ENCODE peak calls at places on chromosome 7, in nine cellular contexts. K is fibroblast of lung; Q is suprapubic skin; G is spleen; C is transverse colon; N is psoas muscle; H is iPS DF 6.9; B is CD4-positive, alpha-beta T cell; D is endothelial cell of umbilical vein. L is an unnamed sample.

GRCh38 chr7:2968176-2968575 is 75.5 kb downstream of the CARD11 start:
- DNase-seq in K (no peak), Q (peak; percentile 15), G (peak; percentile 51), C (no peak), N (no peak), H (no peak), B (no peak), D (no peak), L (no peak)

GRCh38 chr7:131173148-131173890 is 154.4 kb upstream of the MKLN1 start:
- DNase-seq in K (no peak), Q (no peak), G (no peak), C (no peak), N (no peak), H (no peak), B (no peak), D (no peak), L (no peak)

GRCh38 chr7:156063241-156063810 is 251.1 kb upstream of the SHH start:
- DNase-seq in K (no peak), Q (no peak), G (no peak), C (no peak), N (no peak), H (no peak), B (no peak), D (no peak), L (no peak)

GRCh38 chr7:151780626-151781025 is 96.3 kb downstream of the PRKAG2 start:
- DNase-seq in K (no peak), Q (no peak), G (peak; percentile 35), C (no peak), N (no peak), H (no peak), B (no peak), D (peak; percentile 65), L (no peak)

GRCh38 chr7:81181066-81181465 is 262.2 kb upstream of the SEMA3C start:
- DNase-seq in K (no peak), Q (no peak), G (no peak), C (no peak), N (no peak), H (no peak), B (no peak), D (no peak), L (no peak)

GRCh38 chr7:65387893-65388292 is 14.2 kb downstream of the ZNF92 start:
- DNase-seq in K (no peak), Q (no peak), G (no peak), C (no peak), N (no peak), H (no peak), B (no peak), D (no peak), L (no peak)

GRCh38 chr7:45677311-45677900 is 103.2 kb downstream of the ADCY1 start:
- DNase-seq in K (no peak), Q (no peak), G (peak; percentile 35), C (no peak), N (peak; percentile 10), H (no peak), B (no peak), D (no peak), L (no peak)

GRCh38 chr7:4650471-4651047 is 31.5 kb upstream of the FOXK1 start:
- DNase-seq in K (peak; percentile 52), Q (no peak), G (no peak), C (no peak), N (peak; percentile 57), H (no peak), B (no peak), D (no peak), L (peak; percentile 63)

GRCh38 chr7:151876112-151876898 is 610 bp downstream of the PRKAG2 start:
- DNase-seq in K (peak; percentile 21), Q (peak; percentile 93), G (peak; percentile 93), C (peak; percentile 86), N (peak; percentile 91), H (no peak), B (peak; percentile 72), D (peak; percentile 37), L (peak; percentile 82)

GRCh38 chr7:87218941-87219544 is 489 bp downstream of the TMEM243 start:
- DNase-seq in K (peak; percentile 54), Q (peak; percentile 84), G (peak; percentile 89), C (peak; percentile 59), N (peak; percentile 80), H (no peak), B (peak; percentile 16), D (no peak), L (peak; percentile 82)

DNA sequence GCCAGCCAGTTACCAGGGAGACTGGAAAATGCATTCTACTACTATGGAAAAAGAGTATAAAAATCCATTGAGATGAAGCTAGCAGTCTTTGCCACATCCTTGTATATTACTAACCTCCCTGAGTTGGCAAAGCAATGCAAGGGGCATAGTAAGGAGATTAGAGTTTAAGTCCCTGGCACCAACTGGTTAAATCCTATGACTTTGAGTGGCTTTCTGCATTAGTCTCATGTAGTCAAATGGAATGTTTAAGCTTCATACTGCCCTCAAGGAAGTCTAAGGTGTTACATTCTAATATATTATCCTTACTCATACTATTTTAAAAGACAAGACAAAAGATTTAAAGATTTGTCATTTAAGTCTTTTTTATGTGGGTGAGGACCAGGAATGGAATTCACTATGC is 110.1 kb downstream of the INHBA start:
- DNase-seq in K (no peak), Q (no peak), G (no peak), C (no peak), N (no peak), H (no peak), B (no peak), D (no peak), L (no peak)
- H3K27ac ChIP-seq in K (no peak overlapping the region), Q (no peak overlapping the region), G (no peak overlapping the region), C (no peak overlapping the region), N (no peak overlapping the region), H (no peak overlapping the region), B (no peak overlapping the region), D (no peak overlapping the region), L (no peak overlapping the region)

GRCh38 chr7:26345837-26346236 is 54.2 kb downstream of the SNX10 start:
- DNase-seq in K (no peak), Q (no peak), G (no peak), C (no peak), N (no peak), H (no peak), B (no peak), D (no peak), L (no peak)
- H3K27ac ChIP-seq in K (no peak overlapping the region), Q (no peak overlapping the region), G (no peak overlapping the region), C (no peak overlapping the region), N (no peak overlapping the region), H (no peak overlapping the region), B (no peak overlapping the region), D (no peak overlapping the region), L (no peak overlapping the region)

GRCh38 chr7:17710312-17710711 is 230.0 kb downstream of the SNX13 start:
- DNase-seq in K (no peak), Q (no peak), G (no peak), C (no peak), N (no peak), H (no peak), B (no peak), D (no peak), L (no peak)

GRCh38 chr7:17709127-17709526 is 231.2 kb downstream of the SNX13 start:
- DNase-seq in K (no peak), Q (no peak), G (no peak), C (no peak), N (no peak), H (no peak), B (no peak), D (no peak), L (no peak)

GRCh38 chr7:17706734-17707133 is 233.6 kb downstream of the SNX13 start:
- DNase-seq in K (peak; percentile 85), Q (no peak), G (no peak), C (peak; percentile 16), N (no peak), H (peak; percentile 54), B (no peak), D (peak; percentile 74), L (no peak)

GRCh38 chr7:17706255-17706654 is 234.0 kb downstream of the SNX13 start:
- DNase-seq in K (no peak), Q (no peak), G (no peak), C (no peak), N (no peak), H (no peak), B (no peak), D (no peak), L (no peak)

DNA sequence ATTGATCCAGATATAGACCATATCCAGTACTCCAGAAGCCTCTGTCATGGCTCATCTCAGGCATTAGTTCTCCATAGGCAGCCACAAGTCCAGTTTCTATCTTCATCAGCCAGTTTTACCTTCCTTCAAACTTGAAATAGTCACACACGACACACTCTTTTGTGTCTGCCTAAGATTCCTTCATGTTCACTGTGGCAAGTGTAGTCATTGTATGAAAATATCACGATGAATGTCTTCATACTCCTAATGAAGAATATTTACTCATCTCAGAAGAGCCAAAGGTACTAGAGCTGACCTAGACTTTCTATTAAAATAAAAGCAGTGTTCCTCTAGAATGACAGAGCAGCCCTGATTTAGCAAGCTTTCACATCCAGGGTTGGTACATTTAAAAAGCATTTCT is 230.7 kb downstream of the SNX13 start:
- DNase-seq in K (no peak), Q (no peak), G (no peak), C (no peak), N (no peak), H (no peak), B (no peak), D (no peak), L (no peak)
- H3K27ac ChIP-seq in K (no peak overlapping the region), Q (no peak overlapping the region), G (no peak overlapping the region), C (no peak overlapping the region), N (no peak overlapping the region), H (no peak overlapping the region), B (no peak overlapping the region), D (no peak overlapping the region), L (no peak overlapping the region)

GRCh38 chr7:47787249-47788069 is 160.8 kb downstream of the PKD1L1 start:
- DNase-seq in K (no peak), Q (no peak), G (no peak), C (no peak), N (no peak), H (no peak), B (no peak), D (no peak), L (no peak)

GRCh38 chr7:47788083-47788482 is 160.2 kb downstream of the PKD1L1 start:
- DNase-seq in K (no peak), Q (no peak), G (no peak), C (no peak), N (no peak), H (no peak), B (no peak), D (no peak), L (no peak)

GRCh38 chr7:47786557-47787248 is 161.6 kb downstream of the PKD1L1 start:
- DNase-seq in K (peak; percentile 97), Q (peak; percentile 75), G (no peak), C (peak; percentile 28), N (peak; percentile 62), H (no peak), B (no peak), D (peak; percentile 98), L (peak; percentile 75)

GRCh38 chr7:47783456-47784240 is 164.6 kb downstream of the PKD1L1 start:
- DNase-seq in K (peak; percentile 98), Q (no peak), G (no peak), C (no peak), N (no peak), H (no peak), B (no peak), D (peak; percentile 95), L (no peak)

DNA sequence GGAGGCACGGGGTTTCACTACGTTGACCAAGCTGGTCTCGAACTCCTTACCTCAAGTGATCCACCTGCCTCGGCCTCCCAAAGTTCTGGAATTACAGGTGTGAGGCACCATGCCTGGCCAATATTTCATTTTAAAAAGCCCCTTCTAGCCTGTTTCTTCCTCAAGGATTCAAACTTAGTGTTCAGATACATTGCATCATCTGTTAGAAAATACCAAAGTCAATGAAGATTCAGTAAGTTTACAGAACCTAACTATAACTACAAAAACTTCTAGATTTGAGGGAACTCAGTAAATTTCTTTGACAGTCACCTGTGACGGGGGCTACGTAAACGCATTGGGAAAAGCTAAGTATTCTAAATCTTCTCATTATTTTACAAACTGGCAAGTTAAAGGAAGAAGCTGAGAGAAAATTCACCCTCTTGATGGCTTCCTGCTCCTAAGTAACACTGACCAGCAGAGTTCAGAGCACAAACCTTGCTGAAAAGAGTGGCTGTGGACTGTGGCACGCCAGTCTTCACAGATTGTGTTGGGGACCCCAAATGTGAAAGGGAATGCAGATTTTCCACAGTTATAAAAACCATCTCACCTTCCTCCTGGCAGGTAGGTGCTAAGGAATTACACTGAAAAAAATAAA is 162.2 kb downstream of the PKD1L1 start:
- DNase-seq in K (peak; percentile 26), Q (no peak), G (no peak), C (no peak), N (no peak), H (no peak), B (no peak), D (no peak), L (no peak)
- H3K27ac ChIP-seq in K (peak overlapping the region; percentile 79), Q (peak overlapping the region; percentile 73), G (peak overlapping the region; percentile 60), C (peak overlapping the region; percentile 70), N (no peak overlapping the region), H (no peak overlapping the region), B (no peak overlapping the region), D (peak overlapping the region; percentile 100), L (peak overlapping the region; percentile 34)